ENCODE peak calls at places on chromosomes 12 and 14, in six cellular contexts. S is ureter; P is activated CD4-positive, alpha-beta T cell treated with anti-CD3 and anti-CD28 coated beads, Interleukin-2, amount 50 U/mL, for 1 hour; Y is fibroblast of the aortic adventitia; G is iris pigment epithelial cell; L is tibial nerve. K is an unnamed sample.

GRCh38 chr12:53952871-53953734 is 1.6 kb upstream of the HOXC12 start:
- DNase-seq in S (no peak), G (no peak), Y (no peak), P (no peak), L (no peak), K (no peak)

GRCh38 chr14:50954811-50955372 is 10.6 kb upstream of the PYGL start:
- DNase-seq in S (no peak), P (no peak), Y (peak), G (peak), L (no peak), K (peak)

GRCh38 chr14:57871487-57872080 is 5.7 kb upstream of the SLC35F4 start:
- DNase-seq in P (no peak), G (peak), Y (peak), L (no peak), S (no peak), K (peak)

GRCh38 chr14:69315302-69315701 is 55.3 kb downstream of the GALNT16 start:
- DNase-seq in L (no peak), P (no peak), S (no peak), Y (no peak), G (no peak), K (no peak)

GRCh38 chr14:96027356-96028335 is 11.5 kb upstream of the C14orf132 start:
- DNase-seq in L (no peak), P (no peak), G (no peak), S (no peak), Y (no peak), K (no peak)

GRCh38 chr12:11657511-11657910 is 8.0 kb downstream of the ETV6 start:
- DNase-seq in S (no peak), G (no peak), L (no peak), P (no peak), Y (no peak), K (peak)

GRCh38 chr12:27672654-27673053 is 23.6 kb upstream of the REP15 start:
- DNase-seq in P (no peak), G (no peak), Y (peak), S (no peak), L (no peak), K (no peak)

GRCh38 chr14:80003138-80003537 is 208.2 kb downstream of the DIO2 start:
- DNase-seq in Y (no peak), S (no peak), P (no peak), L (no peak), G (peak), K (peak)

GRCh38 chr14:39432619-39433451 is 602 bp upstream of the FBXO33 start:
- DNase-seq in Y (peak), S (peak), G (peak), P (peak), L (peak), K (peak)

GRCh38 chr14:57066887-57067513 is 201.7 kb downstream of the EXOC5 start:
- DNase-seq in P (peak), S (no peak), L (no peak), G (peak), Y (peak), K (no peak)

GRCh38 chr12:120359159-120359527 is 9.8 kb downstream of the MSI1 start:
- DNase-seq in L (no peak), S (no peak), P (no peak), Y (no peak), G (no peak), K (no peak)

GRCh38 chr14:94636744-94637412 is 24.7 kb downstream of the SERPINA3 start:
- DNase-seq in G (peak), Y (peak), P (no peak), L (no peak), S (no peak), K (no peak)

GRCh38 chr14:51844482-51844881 is 15.9 kb upstream of the GNG2 start:
- DNase-seq in S (no peak), G (no peak), Y (no peak), L (no peak), P (no peak), K (no peak)

GRCh38 chr14:33647385-33647786 is 303.5 kb downstream of the EGLN3 start:
- DNase-seq in Y (peak), G (peak), P (no peak), L (no peak), S (no peak), K (peak)

GRCh38 chr14:92663049-92663448 is 85.4 kb downstream of the LGMN start:
- DNase-seq in P (no peak), L (no peak), Y (no peak), G (no peak), S (no peak), K (no peak)

GRCh38 chr14:94643316-94644101 is 31.3 kb downstream of the SERPINA3 start:
- DNase-seq in G (no peak), S (no peak), L (no peak), P (no peak), Y (no peak), K (no peak)

GRCh38 chr12:3313066-3313465 is 177.9 kb upstream of the PRMT8 start:
- DNase-seq in Y (peak), G (peak), P (no peak), S (no peak), L (no peak), K (peak)

GRCh38 chr12:47962198-47962597 is 1.2 kb upstream of the TMEM106C start:
- DNase-seq in G (no peak), S (no peak), Y (no peak), P (no peak), L (no peak), K (no peak)

GRCh38 chr12:53733051-53733812 is 6.0 kb upstream of the CALCOCO1 start:
- DNase-seq in Y (peak), G (peak), P (no peak), L (no peak), S (no peak), K (peak)

GRCh38 chr12:119989619-119990381 is 764 bp downstream of the BICDL1 start:
- DNase-seq in G (peak), P (peak), S (peak), Y (peak), L (peak), K (peak)

GRCh38 chr12:106870116-106870515 is 85.6 kb upstream of the TMEM263 start:
- DNase-seq in Y (no peak), S (no peak), G (no peak), L (no peak), P (no peak), K (no peak)

GRCh38 chr14:94021416-94022157 is 4.6 kb upstream of the OTUB2 start:
- DNase-seq in G (no peak), Y (no peak), S (no peak), L (no peak), P (no peak), K (no peak)

GRCh38 chr14:50038398-50039119 is 77.8 kb downstream of the VCPKMT start:
- DNase-seq in S (no peak), L (no peak), P (no peak), Y (peak), G (peak), K (peak)

GRCh38 chr12:39103552-39104165 is 198.3 kb upstream of the CPNE8 start:
- DNase-seq in P (no peak), S (no peak), G (peak), L (peak), Y (peak), K (peak)

GRCh38 chr12:88519802-88520435 is 60.4 kb downstream of the KITLG start:
- DNase-seq in Y (peak), P (no peak), L (no peak), G (peak), S (no peak), K (no peak)